ENCODE peak calls at places on chromosomes 2 and 18, in five cellular contexts. X is mucosa of descending colon; H is SJSA1; R is colonic mucosa; Z is CD4-positive, CD25-positive, alpha-beta regulatory T cell. M is an unnamed sample.

GRCh38 chr2:8612734-8613179 is 69.1 kb upstream of the ID2 start:
- DNase-seq in R (no peak), H (no peak), Z (no peak), X (no peak), M (no peak)

GRCh38 chr2:127122351-127123027 is 15.5 kb upstream of the BIN1 start:
- DNase-seq in Z (no peak), R (peak; percentile 14), H (peak; percentile 25), X (no peak), M (no peak)

GRCh38 chr18:50099725-50100414 is 95.1 kb downstream of the MYO5B start:
- DNase-seq in H (no peak), Z (peak; percentile 3), X (no peak), R (no peak), M (no peak)

GRCh38 chr2:201532686-201533304 is 81.3 kb downstream of the STRADB start:
- DNase-seq in R (no peak), Z (peak; percentile 62), X (no peak), H (peak; percentile 55), M (no peak)

GRCh38 chr2:109209412-109209811 is 80.4 kb downstream of the SH3RF3 start:
- DNase-seq in Z (no peak), X (no peak), R (no peak), H (no peak), M (no peak)

GRCh38 chr2:191675807-191676667 is 1.9 kb upstream of the NABP1 start:
- DNase-seq in X (peak; percentile 63), H (no peak), Z (peak; percentile 95), R (peak; percentile 51), M (peak; percentile 22)

GRCh38 chr18:50096766-50097435 is 98.0 kb downstream of the MYO5B start:
- DNase-seq in H (no peak), R (no peak), X (no peak), Z (no peak), M (no peak)

GRCh38 chr2:2650608-2651375 is 319.7 kb upstream of the MYT1L start:
- DNase-seq in X (no peak), H (no peak), Z (no peak), R (no peak), M (no peak)

GRCh38 chr2:37652199-37652640 is 19.2 kb downstream of the CDC42EP3 start:
- DNase-seq in R (no peak), Z (no peak), X (no peak), H (peak; percentile 83), M (no peak)

GRCh38 chr2:224777563-224777939 is 61.4 kb upstream of the CCDC195 start:
- DNase-seq in R (no peak), Z (no peak), X (no peak), H (no peak), M (no peak)

GRCh38 chr2:240784629-240785423 is 35.2 kb downstream of the KIF1A start:
- DNase-seq in R (no peak), X (peak; percentile 30), Z (no peak), H (no peak), M (no peak)

DNA sequence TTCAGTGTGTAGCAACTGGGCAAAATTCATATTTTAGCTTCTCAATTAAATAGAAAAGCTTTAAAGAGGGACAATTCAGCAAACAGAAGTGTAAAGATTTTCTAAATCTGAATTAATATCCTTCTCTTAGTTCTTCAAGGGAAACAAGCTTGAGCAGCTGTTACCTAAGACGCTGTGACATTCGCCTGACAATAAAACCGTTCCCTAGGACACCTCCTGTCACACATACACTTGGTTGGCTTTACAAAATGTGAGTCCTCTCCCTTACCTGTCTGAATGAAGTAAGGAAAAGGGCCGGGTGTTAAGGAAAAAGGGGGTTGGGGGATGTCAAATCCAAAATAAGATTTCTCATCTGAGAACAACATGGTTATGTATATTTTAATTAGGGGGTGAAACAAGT is 2.1 kb downstream of the SERTAD2 start:
- DNase-seq in H (no peak), R (no peak), X (no peak), Z (no peak), M (no peak)
- H3K4me3 ChIP-seq in H (no peak overlapping the region), R (no peak overlapping the region), X (no peak overlapping the region), Z (peak overlapping the region; percentile 93), M (no peak overlapping the region)

DNA sequence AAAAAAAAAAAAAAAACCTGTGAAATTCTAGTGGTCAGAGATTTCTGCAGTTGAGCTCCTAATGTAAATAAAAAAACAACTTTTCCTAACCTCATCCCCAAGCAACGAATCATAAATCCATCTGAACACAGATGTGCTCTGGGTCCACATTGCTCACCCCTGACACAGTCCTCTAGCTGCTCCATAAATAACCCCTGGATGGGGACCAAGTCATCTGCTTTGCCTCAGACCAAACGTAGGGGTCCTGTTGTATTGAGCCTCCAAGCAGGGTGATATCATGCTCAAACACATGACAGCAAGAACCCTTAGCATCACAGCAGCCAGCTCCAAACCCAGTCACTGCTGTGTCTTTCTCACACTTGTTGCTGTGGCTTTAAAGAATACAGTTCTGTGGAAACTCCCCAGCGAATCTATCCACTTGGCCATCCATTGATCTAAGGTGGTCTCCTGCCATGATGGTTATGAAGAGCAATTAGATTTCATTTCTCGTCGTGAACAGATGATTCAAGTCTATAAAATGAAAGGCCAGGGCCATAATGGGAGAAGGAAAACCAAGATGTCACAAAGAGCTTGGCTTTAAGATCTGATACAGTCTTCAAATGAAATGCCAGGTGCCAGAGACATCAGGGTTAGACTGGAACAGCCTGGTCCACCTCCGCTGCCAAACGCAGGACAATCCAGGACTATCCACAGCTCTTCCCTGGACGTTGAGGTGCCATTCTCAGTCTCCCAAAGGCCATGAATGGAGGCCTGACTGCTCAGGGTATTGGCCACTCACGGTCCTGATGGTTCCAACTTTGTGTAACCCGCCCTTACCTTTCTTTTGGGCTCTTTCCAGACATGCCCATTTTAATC is 39.0 kb downstream of the TBC1D8 start:
- DNase-seq in X (no peak), H (peak; percentile 60), R (no peak), Z (no peak), M (no peak)
- H3K4me1 ChIP-seq in X (peaks cover 42% of the 10 kb centered on the region), H (peaks cover 42% of the 10 kb centered on the region), R (peaks cover 8% of the 10 kb centered on the region), Z (no peaks in the 10 kb centered on the region), M (no peaks in the 10 kb centered on the region)

DNA sequence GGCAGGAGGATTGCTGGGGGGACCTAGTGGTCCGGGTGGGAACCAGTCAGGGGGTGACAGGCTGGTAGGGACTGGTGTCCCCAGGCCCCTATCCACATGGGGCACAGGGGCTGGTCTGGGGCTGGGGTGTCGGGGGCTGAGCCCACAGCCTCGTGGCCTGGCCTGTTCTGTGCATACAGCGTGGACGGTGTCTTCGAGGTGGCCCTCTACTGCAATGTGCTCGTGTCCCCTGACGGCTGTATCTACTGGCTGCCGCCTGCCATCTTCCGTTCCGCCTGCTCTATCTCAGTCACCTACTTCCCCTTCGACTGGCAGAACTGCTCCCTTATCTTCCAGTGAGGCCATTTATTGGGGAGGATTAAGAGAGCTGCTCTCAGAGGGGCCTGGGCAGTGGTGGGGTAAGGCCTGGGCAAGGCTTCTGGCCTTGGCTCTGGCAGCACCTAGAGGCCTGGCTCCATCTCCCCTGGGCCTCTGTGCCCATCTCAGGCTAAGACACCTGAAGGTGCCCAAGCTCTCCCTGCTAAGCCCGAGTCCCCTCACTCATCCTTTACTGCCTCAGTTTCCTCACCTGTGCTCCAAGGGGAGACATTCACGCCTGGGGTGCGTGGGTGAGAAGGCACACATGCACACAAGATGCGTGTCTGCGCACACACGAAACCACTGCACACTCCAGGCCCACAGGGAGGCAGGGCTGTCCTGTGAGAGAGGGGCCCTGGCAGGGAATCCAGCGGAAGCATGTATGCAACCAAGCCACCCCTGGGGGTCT is 1.9 kb downstream of the CHRNG start:
- DNase-seq in R (no peak), H (no peak), Z (no peak), X (no peak), M (no peak)
- H3K4me3 ChIP-seq in R (no peak overlapping the region), H (no peak overlapping the region), Z (no peak overlapping the region), X (no peak overlapping the region), M (no peak overlapping the region)

GRCh38 chr2:219497495-219498279 is 1.0 kb upstream of the GMPPA start:
- DNase-seq in H (peak; percentile 91), Z (peak; percentile 36), R (peak; percentile 94), X (peak; percentile 95), M (peak; percentile 24)

GRCh38 chr2:219495531-219496122 is 3.1 kb upstream of the GMPPA start:
- DNase-seq in X (no peak), Z (peak; percentile 63), R (peak; percentile 65), H (peak; percentile 77), M (peak; percentile 32)

GRCh38 chr2:219498280-219499057 is at the start of gene GMPPA:
- DNase-seq in H (peak; percentile 97), Z (peak; percentile 98), X (peak; percentile 97), R (peak; percentile 99), M (peak; percentile 89)

GRCh38 chr2:219496247-219496646 is 2.4 kb upstream of the GMPPA start:
- DNase-seq in R (no peak), X (no peak), Z (no peak), H (no peak), M (no peak)

DNA sequence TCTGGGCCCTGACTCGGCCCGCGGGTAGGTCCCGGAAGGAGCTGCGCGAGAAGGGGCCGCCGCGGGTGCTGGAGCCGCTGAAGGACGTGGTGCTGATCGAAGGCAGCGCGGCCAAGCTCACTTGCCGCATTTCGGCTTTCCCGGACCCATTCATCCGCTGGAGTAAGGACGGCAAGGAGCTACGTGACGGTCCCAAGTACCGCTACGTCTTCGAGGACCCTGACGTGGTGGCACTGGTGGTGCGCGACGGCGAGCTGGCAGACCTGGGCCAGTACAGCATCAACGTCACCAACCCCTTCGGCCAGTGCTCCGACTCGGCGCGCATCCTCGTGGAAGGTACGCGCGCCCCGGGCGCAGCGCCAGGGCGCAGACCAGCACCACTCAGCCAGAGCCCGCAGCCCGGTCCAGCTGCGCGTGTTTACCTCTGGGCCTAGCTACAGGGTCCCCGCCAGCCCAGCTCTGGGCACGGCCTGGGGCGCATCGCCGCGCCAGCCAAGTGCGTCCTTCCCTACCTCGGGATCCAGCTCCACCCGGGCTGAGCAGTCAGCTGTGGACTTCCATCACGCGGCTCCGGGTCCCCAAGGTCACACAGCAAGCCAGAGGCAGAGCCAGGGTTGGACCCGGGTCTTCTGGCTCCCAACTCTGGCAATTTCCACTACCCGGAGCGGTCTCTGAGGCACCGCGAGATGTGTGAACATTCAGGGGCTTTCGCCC is 1.8 kb upstream of the GMPPA start:
- DNase-seq in R (peak; percentile 31), X (no peak), Z (peak; percentile 24), H (no peak), M (no peak)
- H3K4me1 ChIP-seq in R (no peaks in the 10 kb centered on the region), X (peaks cover 25% of the 10 kb centered on the region), Z (peaks cover 36% of the 10 kb centered on the region), H (peaks cover 27% of the 10 kb centered on the region), M (peaks cover 26% of the 10 kb centered on the region)

DNA sequence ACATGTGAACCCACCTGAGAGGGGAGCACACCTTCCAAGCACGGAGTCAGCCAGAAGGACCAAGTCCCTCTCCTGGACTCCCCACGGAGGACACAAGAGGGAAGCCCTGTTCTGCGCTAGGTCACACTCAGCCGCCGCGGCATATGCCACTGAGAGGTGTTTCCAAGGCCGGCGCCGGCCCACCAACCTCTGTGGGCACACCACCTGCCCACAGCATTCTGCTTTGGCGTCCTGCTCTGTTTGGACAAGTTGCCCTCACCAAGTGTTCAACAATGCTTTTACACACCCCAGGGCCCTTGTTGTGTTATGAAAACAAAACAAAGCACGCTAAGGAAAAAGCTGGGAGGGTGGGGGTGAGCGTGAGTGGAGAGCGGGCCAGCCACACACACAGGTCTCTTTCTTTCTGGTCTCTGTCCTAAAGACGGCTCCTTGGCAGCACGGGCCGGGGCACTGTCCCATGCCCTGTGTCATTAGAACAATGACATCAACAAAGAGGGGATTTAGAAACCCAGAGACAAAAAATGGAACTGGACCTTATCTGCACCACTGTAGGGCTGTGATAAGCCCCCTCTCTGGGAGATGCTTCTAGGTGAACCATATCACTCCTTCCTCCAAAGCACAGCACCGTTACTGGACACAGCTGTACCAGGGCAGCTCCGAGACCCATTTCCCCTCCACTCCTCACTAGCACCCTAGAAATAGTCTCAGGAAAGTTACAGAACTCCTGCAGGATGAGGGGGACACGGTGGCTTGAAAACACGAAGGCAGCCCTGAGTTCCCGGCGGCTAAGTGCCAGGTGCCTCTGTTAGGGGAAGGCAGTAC is 17.0 kb downstream of the SMAD7 start:
- DNase-seq in H (peak; percentile 79), R (no peak), X (peak; percentile 67), Z (no peak), M (no peak)
- H3K4me3 ChIP-seq in H (no peak overlapping the region), R (no peak overlapping the region), X (no peak overlapping the region), Z (peak overlapping the region; percentile 27), M (no peak overlapping the region)